ENCODE peak calls at places on chromosomes 6 and 20, in six cellular contexts. W is cardiac fibroblast, X is thyroid gland, V is pancreas, D is PC-3, O is Peyer's patch. C is an unnamed sample.

GRCh38 chr6:42368156-42368555 is 83.6 kb downstream of the TRERF1 start:
- DNase-seq in V (no peak), O (no peak), W (no peak), X (no peak), D (no peak), C (no peak)

GRCh38 chr20:46361386-46361785 is 45.0 kb downstream of the ELMO2 start:
- DNase-seq in D (no peak), W (no peak), V (no peak), X (no peak), O (no peak), C (peak)

GRCh38 chr20:1964659-1965405 is 29.0 kb downstream of the PDYN start:
- DNase-seq in O (no peak), D (no peak), X (no peak), V (no peak), W (no peak), C (no peak)

GRCh38 chr6:21500894-21501293 is 92.7 kb upstream of the SOX4 start:
- DNase-seq in D (no peak), W (no peak), O (peak), V (peak), X (peak), C (peak)

GRCh38 chr20:36084897-36085617 is 69.5 kb upstream of the EPB41L1 start:
- DNase-seq in O (no peak), V (no peak), X (no peak), W (peak), D (peak), C (no peak)

GRCh38 chr20:41158082-41158625 is 20.8 kb downstream of the PLCG1 start:
- DNase-seq in W (no peak), V (no peak), O (no peak), X (peak), D (no peak), C (no peak)

GRCh38 chr20:22339091-22339881 is 245.1 kb downstream of the FOXA2 start:
- DNase-seq in O (peak), X (peak), V (peak), W (peak), D (peak), C (peak)

GRCh38 chr6:106972500-106972899 is 2.0 kb downstream of the CD24 start:
- DNase-seq in W (no peak), V (peak), O (no peak), D (peak), X (peak), C (no peak)

GRCh38 chr20:5080384-5080877 is 39.3 kb downstream of the PCNA start:
- DNase-seq in O (peak), X (peak), V (peak), W (peak), D (no peak), C (no peak)

GRCh38 chr6:74925683-74926082 is 280.2 kb downstream of the COL12A1 start:
- DNase-seq in D (no peak), O (no peak), W (no peak), X (no peak), V (no peak), C (peak)

GRCh38 chr20:835220-836045 is 1.9 kb downstream of the FAM110A start:
- DNase-seq in O (no peak), D (no peak), V (no peak), W (no peak), X (peak), C (no peak)

GRCh38 chr6:157561037-157561790 is 180.2 kb downstream of the ZDHHC14 start:
- DNase-seq in D (no peak), X (no peak), W (no peak), V (no peak), O (peak), C (no peak)

GRCh38 chr6:140660295-140660694 is 1285.8 kb upstream of the CITED2 start:
- DNase-seq in X (no peak), V (no peak), O (no peak), D (no peak), W (no peak), C (no peak)

GRCh38 chr20:33765099-33765498 is 33.3 kb downstream of the ZNF341 start:
- DNase-seq in W (no peak), V (no peak), D (no peak), O (no peak), X (no peak), C (no peak)

GRCh38 chr6:125714431-125715090 is 34.9 kb upstream of the HEY2 start:
- DNase-seq in O (no peak), D (no peak), W (no peak), X (no peak), V (no peak), C (peak)

GRCh38 chr6:167550936-167551633 is 226.2 kb downstream of the TTLL2 start:
- DNase-seq in D (no peak), W (no peak), O (peak), V (peak), X (peak), C (no peak)

GRCh38 chr6:41625442-41625841 is 12.8 kb upstream of the MDFI start:
- DNase-seq in O (no peak), D (no peak), X (peak), V (no peak), W (no peak), C (peak)

GRCh38 chr6:33719326-33719987 is 8.0 kb upstream of the UQCC2 start:
- DNase-seq in X (peak), W (no peak), O (no peak), V (no peak), D (no peak), C (no peak)

GRCh38 chr6:168116975-168117899 is 38.2 kb upstream of the FRMD1 start:
- DNase-seq in O (peak), W (no peak), V (peak), X (no peak), D (no peak), C (no peak)

GRCh38 chr6:84220809-84221409 is 6.5 kb downstream of the CEP162 start:
- DNase-seq in O (no peak), W (peak), V (no peak), X (no peak), D (peak), C (peak)

GRCh38 chr6:5499644-5500306 is 238.5 kb downstream of the FARS2 start:
- DNase-seq in V (no peak), W (peak), X (no peak), D (peak), O (no peak), C (peak)

GRCh38 chr6:33613146-33613793 is 7.9 kb upstream of the ITPR3 start:
- DNase-seq in X (peak), D (no peak), W (peak), V (no peak), O (no peak), C (no peak)

GRCh38 chr6:42045538-42046460 is 4.5 kb upstream of the TAF8 start:
- DNase-seq in W (peak), O (peak), D (peak), X (peak), V (peak), C (peak)

GRCh38 chr6:53020005-53020744 is 25.1 kb upstream of the GSTA4 start:
- DNase-seq in O (no peak), V (no peak), D (no peak), W (peak), X (no peak), C (peak)

GRCh38 chr20:41177636-41178035 is 40.3 kb downstream of the PLCG1 start:
- DNase-seq in O (peak), V (no peak), W (peak), X (peak), D (peak), C (no peak)

GRCh38 chr6:2973656-2974055 is 2.3 kb upstream of the SERPINB6 start:
- DNase-seq in O (no peak), D (no peak), V (no peak), W (no peak), X (no peak), C (peak)

GRCh38 chr6:39746795-39747194 is 21.6 kb upstream of the KIF6 start:
- DNase-seq in D (no peak), V (no peak), W (no peak), O (no peak), X (no peak), C (peak)

GRCh38 chr6:46220351-46221220 is 49.8 kb upstream of the ENPP5 start:
- DNase-seq in D (no peak), O (no peak), W (peak), X (no peak), V (no peak), C (no peak)

GRCh38 chr20:31731321-31731717 is 7.8 kb upstream of the TPX2 start:
- DNase-seq in W (no peak), O (no peak), V (no peak), X (no peak), D (no peak), C (no peak)
- H3K4me3 ChIP-seq in W (no peak), O (no peak), V (no peak), X (no peak), D (no peak), C (no peak)

GRCh38 chr20:57773059-57773815 is 63.4 kb upstream of the PMEPA1 start:
- DNase-seq in V (no peak), X (no peak), D (no peak), O (no peak), W (no peak), C (no peak)

GRCh38 chr20:57770852-57771746 is 61.3 kb upstream of the PMEPA1 start:
- DNase-seq in V (no peak), X (no peak), O (peak), D (no peak), W (no peak), C (no peak)

GRCh38 chr20:57774111-57774880 is 64.5 kb upstream of the PMEPA1 start:
- DNase-seq in V (no peak), W (no peak), D (no peak), X (no peak), O (no peak), C (no peak)

GRCh38 chr20:57774951-57775350 is 65.1 kb upstream of the PMEPA1 start:
- DNase-seq in X (no peak), O (peak), V (no peak), W (no peak), D (no peak), C (no peak)

DNA sequence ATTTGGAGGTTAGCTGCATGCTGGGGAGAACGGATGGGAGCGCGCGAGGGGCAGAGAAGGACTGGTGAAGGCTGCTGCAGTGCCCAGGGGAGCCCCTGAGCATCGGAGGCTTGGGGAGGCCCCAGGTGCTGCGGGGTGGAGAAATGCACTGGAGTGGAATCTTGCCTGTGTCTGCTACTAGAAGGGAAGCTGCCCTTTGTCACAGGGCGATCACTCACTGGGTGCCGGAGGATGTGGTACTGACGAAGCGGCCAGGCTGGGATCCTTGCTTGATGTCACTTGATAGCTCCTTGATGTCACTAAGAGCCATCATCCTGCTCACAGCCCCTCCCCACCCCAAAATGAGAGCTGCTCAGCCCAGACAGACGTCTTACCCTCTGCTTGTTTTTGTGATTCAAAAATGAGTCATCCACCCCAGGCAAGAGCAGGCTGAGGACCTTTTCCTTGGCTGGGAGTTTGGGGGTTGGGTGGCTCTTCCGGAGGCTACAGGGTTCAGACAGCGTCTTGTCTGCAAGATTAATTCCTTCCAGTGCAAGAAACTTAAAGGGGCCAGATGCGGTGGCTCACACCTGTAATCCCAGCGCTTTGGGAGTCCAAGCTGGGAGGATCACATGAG is 62.6 kb upstream of the PMEPA1 start:
- DNase-seq in D (peak), O (peak), V (no peak), X (no peak), W (peak), C (peak)
- H3K4me3 ChIP-seq in D (no peak), O (no peak), V (no peak), X (no peak), W (no peak), C (peak)

GRCh38 chr20:38805502-38805957 is at the start of gene PPP1R16B:
- DNase-seq in D (no peak), V (peak), W (no peak), X (peak), O (peak), C (peak)
- H3K4me3 ChIP-seq in D (peak), V (peak), W (peak), X (peak), O (peak), C (peak)

GRCh38 chr6:105164418-105164817 is 15.4 kb downstream of the POPDC3 start:
- DNase-seq in V (no peak), X (no peak), O (no peak), D (peak), W (peak), C (no peak)
- H3K4me3 ChIP-seq in V (no peak), X (no peak), O (no peak), D (no peak), W (no peak), C (no peak)

GRCh38 chr20:57686931-57687652 is 22.7 kb downstream of the PMEPA1 start:
- DNase-seq in O (no peak), V (no peak), W (no peak), X (no peak), D (peak), C (no peak)
- H3K4me3 ChIP-seq in O (no peak), V (no peak), W (no peak), X (no peak), D (no peak), C (no peak)

GRCh38 chr20:44997668-44998067 is 31.4 kb downstream of the STK4 start:
- DNase-seq in V (no peak), W (no peak), X (no peak), D (no peak), O (no peak), C (no peak)

GRCh38 chr20:44993343-44993742 is 27.0 kb downstream of the STK4 start:
- DNase-seq in W (peak), X (no peak), D (peak), V (no peak), O (no peak), C (no peak)

DNA sequence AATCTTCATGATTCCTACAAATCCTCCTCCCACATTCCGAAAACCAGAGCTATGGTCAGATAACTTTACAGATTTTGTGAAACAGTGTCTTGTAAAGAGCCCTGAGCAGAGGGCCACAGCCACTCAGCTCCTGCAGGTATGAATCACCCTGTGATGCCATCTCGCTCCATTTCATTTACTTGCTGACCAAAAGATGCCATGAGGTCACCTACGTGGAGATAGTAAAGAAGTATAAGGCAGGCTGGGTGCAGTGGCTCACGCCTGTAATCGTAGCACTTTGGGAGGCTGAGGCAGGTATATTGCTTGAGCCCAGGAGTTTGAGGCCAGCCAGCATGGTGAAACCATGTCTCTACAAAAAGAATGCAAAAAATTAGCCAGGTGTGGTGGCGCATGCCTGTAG is 30.9 kb downstream of the STK4 start:
- DNase-seq in D (no peak), W (no peak), O (no peak), V (no peak), X (no peak), C (no peak)
- H3K4me3 ChIP-seq in D (no peak), W (no peak), O (no peak), V (no peak), X (no peak), C (no peak)

DNA sequence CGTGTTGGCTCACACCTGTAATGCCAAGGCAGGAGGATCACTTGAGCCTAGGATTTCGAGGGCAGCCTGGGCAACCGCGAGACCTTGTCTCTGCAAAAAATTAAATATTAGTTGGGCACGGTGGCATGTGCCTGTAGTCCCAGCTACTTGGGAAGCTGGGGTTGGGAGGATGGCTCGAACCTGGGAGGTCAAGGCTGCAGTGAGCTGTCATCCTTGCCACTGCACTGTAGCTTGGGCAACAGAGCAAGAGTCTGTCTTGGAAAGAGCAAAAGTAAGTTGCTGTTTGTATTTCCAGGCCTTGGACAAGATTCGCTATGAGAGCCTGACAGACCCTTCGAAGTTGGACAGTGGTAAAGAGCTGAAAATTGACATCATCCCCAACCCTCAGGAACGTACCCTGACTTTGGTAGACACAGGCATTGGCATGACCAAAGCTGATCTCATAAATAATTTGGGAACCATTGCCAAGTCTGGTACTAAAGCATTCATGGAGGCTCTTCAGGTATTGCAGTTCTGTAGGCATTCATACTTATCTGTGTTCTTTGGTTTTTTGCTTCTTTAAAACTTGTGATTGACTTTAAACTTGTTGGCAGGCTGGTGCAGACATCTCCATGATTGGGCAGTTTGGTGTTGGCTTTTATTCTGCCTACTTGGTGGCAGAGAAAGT is 2.3 kb downstream of the HSP90AB1 start:
- DNase-seq in D (no peak), X (no peak), W (no peak), V (no peak), O (no peak), C (no peak)
- H3K4me3 ChIP-seq in D (peak), X (no peak), W (peak), V (peak), O (no peak), C (peak)

C was measured in Jurkat, Clone E6-1.